ENCODE peak calls at places on chromosomes 16 and 17, in six cellular contexts. Q, H, R, B, Z and C are unnamed samples.

GRCh38 chr17:8799001-8799850 is at the start of gene MFSD6L:
- DNase-seq in B (peak; percentile 45), R (no peak), H (no peak), Z (no peak), Q (no peak), C (no peak)

GRCh38 chr17:29640413-29640812 is 17.7 kb upstream of the CORO6 start:
- DNase-seq in B (peak; percentile 57), H (no peak), R (no peak), Q (no peak), Z (no peak), C (no peak)

GRCh38 chr17:47324224-47325020 is 667 bp downstream of the EFCAB13 start:
- DNase-seq in R (no peak), B (peak; percentile 46), H (no peak), Q (no peak), Z (no peak), C (peak; percentile 46)

GRCh38 chr16:56241596-56241995 is 50.3 kb downstream of the GNAO1 start:
- DNase-seq in Z (no peak), Q (no peak), R (no peak), H (no peak), B (no peak), C (no peak)

GRCh38 chr16:8519179-8519578 is 71.1 kb downstream of the TMEM114 start:
- DNase-seq in H (no peak), Q (no peak), Z (no peak), R (no peak), B (no peak), C (no peak)

GRCh38 chr16:10609410-10609774 is 29.0 kb upstream of the EMP2 start:
- DNase-seq in Q (no peak), H (no peak), Z (no peak), B (peak; percentile 69), R (peak; percentile 66), C (no peak)

GRCh38 chr17:27360507-27360906 is 66.6 kb downstream of the WSB1 start:
- DNase-seq in R (no peak), B (no peak), Z (no peak), Q (no peak), H (no peak), C (no peak)

GRCh38 chr16:85614338-85615013 is 1.4 kb downstream of the GSE1 start:
- DNase-seq in Q (no peak), R (no peak), H (no peak), B (no peak), Z (no peak), C (no peak)

GRCh38 chr16:89641719-89642187 is 15.8 kb downstream of the CHMP1A start:
- DNase-seq in H (no peak), Q (no peak), R (no peak), Z (no peak), B (no peak), C (no peak)

GRCh38 chr17:33945641-33946546 is 309.2 kb upstream of the CCL2 start:
- DNase-seq in Z (no peak), B (no peak), H (no peak), Q (no peak), R (no peak), C (no peak)

GRCh38 chr17:73589096-73589980 is 54.9 kb downstream of the SDK2 start:
- DNase-seq in H (no peak), Z (no peak), Q (no peak), R (no peak), B (no peak), C (no peak)

GRCh38 chr16:87581867-87582220 is 20.5 kb upstream of the JPH3 start:
- DNase-seq in H (peak; percentile 7), Q (no peak), B (peak; percentile 98), R (peak; percentile 89), Z (no peak), C (no peak)

GRCh38 chr17:77345260-77345910 is 204.6 kb downstream of the SEC14L1 start:
- DNase-seq in Z (no peak), H (no peak), B (no peak), Q (no peak), R (no peak), C (no peak)

GRCh38 chr16:86951831-86952598 is 365.2 kb downstream of the C16orf95 start:
- DNase-seq in H (no peak), B (peak; percentile 84), Z (no peak), Q (no peak), R (peak; percentile 98), C (no peak)

GRCh38 chr17:77419547-77420475 is 279.0 kb downstream of the SEC14L1 start:
- DNase-seq in Z (no peak), H (no peak), B (no peak), R (no peak), Q (no peak), C (no peak)